ENCODE peak calls at places on chromosomes 6 and 20, in five cellular contexts. R, E, P, A and G are unnamed samples.

GRCh38 chr6:170035896-170036295 is 255.0 kb downstream of the DLL1 start:
- DNase-seq in E (no peak), A (no peak), P (peak; percentile 89), R (peak; percentile 63), G (no peak)

GRCh38 chr6:33761922-33762629 is 15.4 kb upstream of the IP6K3 start:
- DNase-seq in A (peak; percentile 94), E (peak; percentile 43), P (peak; percentile 70), R (peak; percentile 90), G (peak; percentile 71)

GRCh38 chr6:169725270-169726048 is 1.2 kb upstream of the PHF10 start:
- DNase-seq in A (peak; percentile 94), R (peak; percentile 89), E (peak; percentile 18), P (peak; percentile 80), G (peak; percentile 66)

GRCh38 chr6:79440590-79440989 is 96.6 kb downstream of the LCA5 start:
- DNase-seq in E (no peak), R (no peak), P (no peak), A (no peak), G (no peak)

GRCh38 chr20:10668677-10669368 is 5.0 kb downstream of the JAG1 start:
- DNase-seq in E (no peak), R (no peak), A (no peak), P (no peak), G (no peak)

GRCh38 chr20:60677819-60678218 is 574.2 kb upstream of the CDH4 start:
- DNase-seq in R (no peak), E (no peak), A (no peak), P (no peak), G (no peak)

GRCh38 chr6:135212935-135213334 is 31.8 kb downstream of the MYB start:
- DNase-seq in E (no peak), P (no peak), R (no peak), A (no peak), G (no peak)

GRCh38 chr6:164106345-164106769 is 691.8 kb downstream of the QKI start:
- DNase-seq in E (no peak), A (peak; percentile 16), R (peak; percentile 60), P (peak; percentile 58), G (peak; percentile 71)

GRCh38 chr6:26205625-26206574 is 118.7 kb downstream of the HFE start:
- DNase-seq in R (peak; percentile 67), A (no peak), E (no peak), P (peak; percentile 89), G (no peak)

GRCh38 chr20:23419995-23420901 is 1.0 kb downstream of the NAPB start:
- DNase-seq in P (peak; percentile 34), R (peak; percentile 16), E (peak; percentile 53), A (peak; percentile 54), G (no peak)